ENCODE peak calls at places on chromosomes 6 and 20, in six cellular contexts. F, L, N, W, Z and J are unnamed samples.
A peak's percentile ranks its signal among the peaks of the same experiment; 100 is the strongest.

GRCh38 chr20:63946986-63947637 is 9.1 kb downstream of the UCKL1 start:
- DNase-seq in F (no peak), L (no peak), N (no peak), W (no peak), Z (no peak), J (no peak)

GRCh38 chr20:44728835-44729342 is 13.7 kb downstream of the CCN5 start:
- DNase-seq in F (peak; percentile 68), L (no peak), N (peak; percentile 93), W (peak; percentile 48), Z (no peak), J (no peak)

GRCh38 chr6:41779336-41779735 is 364 bp downstream of the FRS3 start:
- DNase-seq in F (no peak), L (no peak), N (no peak), W (peak; percentile 14), Z (no peak), J (no peak)

GRCh38 chr6:145815875-145816274 is 1.3 kb upstream of the FBXO30 start:
- DNase-seq in F (peak; percentile 40), L (no peak), N (peak; percentile 18), W (no peak), Z (no peak), J (no peak)

GRCh38 chr6:25279748-25280616 is 808 bp downstream of the CARMIL1 start:
- DNase-seq in F (no peak), L (no peak), N (peak; percentile 7), W (no peak), Z (no peak), J (no peak)

GRCh38 chr20:46715292-46715756 is 5.9 kb downstream of the SLC2A10 start:
- DNase-seq in F (peak; percentile 80), L (no peak), N (peak; percentile 70), W (no peak), Z (no peak), J (no peak)

GRCh38 chr6:159008656-159009288 is 8.8 kb upstream of the RSPH3 start:
- DNase-seq in F (peak; percentile 28), L (no peak), N (peak; percentile 34), W (peak; percentile 48), Z (no peak), J (no peak)

GRCh38 chr20:1987826-1988225 is 6.0 kb downstream of the PDYN start:
- DNase-seq in F (no peak), L (no peak), N (peak; percentile 56), W (no peak), Z (no peak), J (no peak)

GRCh38 chr6:75493400-75494064 is at the start of gene FILIP1:
- DNase-seq in F (peak; percentile 56), L (no peak), N (no peak), W (no peak), Z (no peak), J (no peak)

GRCh38 chr6:40376113-40376650 is 211.0 kb downstream of the LRFN2 start:
- DNase-seq in F (no peak), L (no peak), N (no peak), W (no peak), Z (no peak), J (no peak)

GRCh38 chr6:44226368-44227137 is 3.2 kb downstream of the SLC29A1 start:
- DNase-seq in F (no peak), L (no peak), N (no peak), W (no peak), Z (no peak), J (no peak)

GRCh38 chr6:34993206-34993605 is 104.2 kb downstream of the ANKS1A start:
- DNase-seq in F (no peak), L (no peak), N (no peak), W (no peak), Z (no peak), J (no peak)

GRCh38 chr6:23456396-23456795 is 669.6 kb upstream of the NRSN1 start:
- DNase-seq in F (peak; percentile 21), L (no peak), N (no peak), W (no peak), Z (no peak), J (no peak)

GRCh38 chr6:35496851-35497570 is at the start of gene TEAD3:
- DNase-seq in F (peak; percentile 56), L (no peak), N (peak; percentile 34), W (no peak), Z (peak; percentile 40), J (peak; percentile 38)

GRCh38 chr6:71388846-71389543 is 100.4 kb downstream of the OGFRL1 start:
- DNase-seq in F (no peak), L (no peak), N (no peak), W (no peak), Z (no peak), J (no peak)

GRCh38 chr6:26025047-26025893 is 62.0 kb upstream of the HFE start:
- DNase-seq in F (peak; percentile 91), L (no peak), N (peak; percentile 87), W (no peak), Z (no peak), J (no peak)

GRCh38 chr6:34615574-34616229 is 59.6 kb upstream of the SPDEF start:
- DNase-seq in F (no peak), L (no peak), N (no peak), W (no peak), Z (no peak), J (no peak)

GRCh38 chr20:8244637-8245036 is 112.6 kb downstream of the PLCB1 start:
- DNase-seq in F (peak; percentile 67), L (no peak), N (no peak), W (peak; percentile 53), Z (no peak), J (no peak)

GRCh38 chr20:34996243-34996984 is 40.7 kb downstream of the MYH7B start:
- DNase-seq in F (no peak), L (no peak), N (peak; percentile 28), W (no peak), Z (no peak), J (no peak)